ENCODE peak calls at places on chromosomes 4 and X, in four cellular contexts. A, C, E and L are unnamed samples.

GRCh38 chrX:100812216-100813158 is 7.7 kb upstream of the CSTF2 start:
- DNase-seq in A (no peak), C (no peak), E (no peak), L (no peak)

GRCh38 chrX:153968754-153969124 is 2.9 kb downstream of the HCFC1 start:
- DNase-seq in E (no peak), C (no peak), A (no peak), L (no peak)

GRCh38 chrX:41665676-41666075 is 23.1 kb upstream of the GPR34 start:
- DNase-seq in E (no peak), A (no peak), C (no peak), L (no peak)

GRCh38 chrX:119516157-119516702 is 48.0 kb downstream of the SLC25A5 start:
- DNase-seq in A (peak), C (peak), E (peak), L (peak)

GRCh38 chrX:100654256-100654655 is 10.3 kb downstream of the SRPX2 start:
- DNase-seq in C (no peak), A (peak), E (no peak), L (peak)

GRCh38 chr4:2059034-2059725 is at the start of gene NAT8L:
- DNase-seq in A (peak), C (no peak), E (no peak), L (peak)

GRCh38 chrX:41192880-41193279 is 107.6 kb downstream of the USP9X start:
- DNase-seq in A (no peak), C (no peak), E (no peak), L (no peak)

GRCh38 chrX:23820235-23820782 is 37.3 kb downstream of the SAT1 start:
- DNase-seq in A (no peak), C (no peak), E (no peak), L (no peak)

GRCh38 chr4:44988011-44988410 is 261.7 kb upstream of the GNPDA2 start:
- DNase-seq in A (no peak), E (no peak), C (no peak), L (no peak)

GRCh38 chrX:53580742-53581504 is 105.6 kb downstream of the HUWE1 start:
- DNase-seq in C (no peak), A (no peak), E (no peak), L (no peak)

GRCh38 chrX:30653415-30654131 is at the start of gene GK:
- DNase-seq in A (no peak), E (no peak), C (no peak), L (peak)

GRCh38 chr4:14452001-14452400 is 550.3 kb upstream of the CPEB2 start:
- DNase-seq in E (no peak), A (no peak), C (no peak), L (no peak)

GRCh38 chrX:56564921-56565861 is 1.8 kb downstream of the UBQLN2 start:
- DNase-seq in C (no peak), A (peak), E (peak), L (peak)

GRCh38 chr4:157048248-157048647 is 27.7 kb upstream of the GLRB start:
- DNase-seq in E (no peak), C (no peak), A (no peak), L (no peak)

GRCh38 chrX:107978707-107979307 is 3.4 kb downstream of the TEX13B start:
- DNase-seq in C (no peak), A (peak), E (peak), L (peak)

GRCh38 chr4:76744253-76744921 is 153.6 kb downstream of the SOWAHB start:
- DNase-seq in A (no peak), E (no peak), C (no peak), L (no peak)

GRCh38 chrX:49276671-49277519 is 7.3 kb downstream of the PPP1R3F start:
- DNase-seq in A (no peak), C (no peak), E (no peak), L (no peak)

GRCh38 chrX:129493643-129494042 is 29.6 kb downstream of the SMARCA1 start:
- DNase-seq in E (no peak), C (no peak), A (no peak), L (no peak)

GRCh38 chr4:124330045-124330444 is 382.5 kb downstream of the ANKRD50 start:
- DNase-seq in E (no peak), C (no peak), A (no peak), L (no peak)

GRCh38 chr4:176526704-176527103 is 206.9 kb downstream of the SPCS3 start:
- DNase-seq in A (no peak), E (no peak), C (no peak), L (no peak)

GRCh38 chrX:136185409-136186022 is 38.2 kb downstream of the FHL1 start:
- DNase-seq in A (peak), C (no peak), E (no peak), L (no peak)

GRCh38 chr4:40548256-40548655 is 81.4 kb downstream of the RBM47 start:
- DNase-seq in E (no peak), C (no peak), A (no peak), L (no peak)

GRCh38 chr4:40546972-40547371 is 82.7 kb downstream of the RBM47 start:
- DNase-seq in C (no peak), E (no peak), A (no peak), L (no peak)

GRCh38 chr4:40547446-40548132 is 82.1 kb downstream of the RBM47 start:
- DNase-seq in C (no peak), A (no peak), E (no peak), L (no peak)

GRCh38 chr4:40544216-40544615 is 85.4 kb downstream of the RBM47 start:
- DNase-seq in E (no peak), A (no peak), C (no peak), L (no peak)

GRCh38 chr4:40546506-40546905 is 83.2 kb downstream of the RBM47 start:
- DNase-seq in E (peak), C (no peak), A (no peak), L (no peak)
- TF ChIP-seq RFX5 in E (no peak), C (no peak), A (no peak), L (no peak)

GRCh38 chr4:21768349-21769310 is 179.9 kb downstream of the KCNIP4 start:
- DNase-seq in C (no peak), A (peak), E (peak), L (peak)
- TF ChIP-seq MAX in C (no peak), A (no peak), E (no peak), L (no peak)

GRCh38 chr4:109811707-109812106 is 3.9 kb upstream of the GAR1 start:
- DNase-seq in C (no peak), E (no peak), A (no peak), L (no peak)

GRCh38 chr4:109815151-109816081 is at the start of gene GAR1:
- DNase-seq in C (peak), A (peak), E (peak), L (peak)

GRCh38 chr4:109816894-109817293 is 1.3 kb downstream of the GAR1 start:
- DNase-seq in A (no peak), E (no peak), C (no peak), L (no peak)

GRCh38 chr4:109818268-109818667 is 2.7 kb downstream of the GAR1 start:
- DNase-seq in A (no peak), E (no peak), C (no peak), L (no peak)

GRCh38 chr4:109816082-109816442 is 500 bp downstream of the GAR1 start:
- DNase-seq in C (no peak), A (no peak), E (no peak), L (no peak)
- TF ChIP-seq PBX3 in C (no peak), A (no peak), E (no peak), L (no peak)

DNA sequence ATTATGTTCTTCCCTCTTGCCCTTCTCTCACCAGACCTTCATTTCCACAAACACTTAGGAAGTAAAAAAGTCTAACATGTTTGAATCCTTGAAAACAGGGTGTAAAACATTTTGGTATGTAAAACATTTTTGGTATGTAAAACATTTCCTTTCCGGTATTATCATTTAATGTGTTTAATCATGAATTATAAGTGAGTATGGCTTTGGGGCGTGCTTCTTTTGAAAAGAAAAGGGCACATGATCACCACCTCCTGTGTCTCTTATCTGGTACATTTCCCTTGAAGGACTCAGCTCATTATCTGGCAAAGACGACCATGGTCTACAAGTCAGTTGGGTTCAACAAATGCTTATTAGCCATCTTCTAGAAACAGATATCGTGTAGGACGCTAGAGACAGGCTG is 283.6 kb downstream of the FRMPD4 start:
- DNase-seq in C (no peak), E (no peak), A (no peak), L (no peak)
- TF ChIP-seq RFX5 in C (no peak), E (no peak), A (no peak), L (no peak)

DNA sequence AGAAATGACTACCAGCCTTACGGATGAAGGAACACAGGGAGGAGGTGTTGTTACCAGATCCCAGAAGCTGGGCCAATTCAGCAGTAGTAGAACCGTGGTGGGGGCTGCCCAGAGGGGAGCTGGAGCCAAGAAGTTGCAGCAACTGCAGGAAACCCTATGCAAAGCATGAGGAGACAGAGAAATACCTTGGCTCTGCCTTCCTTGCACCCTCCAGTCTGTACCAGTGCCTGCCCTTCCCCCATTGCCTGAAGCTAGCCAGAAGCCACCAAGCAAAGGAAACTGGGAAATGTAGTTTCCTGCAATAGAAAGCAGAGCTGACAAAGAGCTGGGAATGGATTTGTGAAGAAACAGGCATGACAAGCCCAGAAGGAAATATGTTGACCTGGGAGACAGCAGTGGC is 108.7 kb upstream of the FUNDC1 start:
- DNase-seq in E (no peak), C (no peak), A (no peak), L (peak)
- TF ChIP-seq MAX in E (no peak), C (no peak), A (no peak), L (no peak)

DNA sequence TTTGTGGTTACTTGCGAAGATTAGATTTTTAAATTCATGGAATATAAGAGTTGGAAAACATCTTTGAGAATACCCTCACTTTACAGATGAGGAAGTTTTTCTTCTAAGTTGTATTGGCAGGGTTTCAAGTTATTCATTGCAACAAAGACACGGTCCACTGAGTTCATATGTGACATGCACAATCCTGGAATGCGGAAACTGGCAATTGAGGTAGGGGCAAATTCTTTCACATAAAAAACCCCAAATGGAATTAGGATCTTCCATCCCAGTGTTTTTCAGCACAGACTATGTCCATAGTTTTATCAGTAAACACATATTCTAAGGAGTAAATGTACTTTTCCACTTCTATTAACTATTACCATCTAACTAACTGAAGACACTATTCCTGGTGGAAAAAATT is 81.8 kb upstream of the NAP1L5 start:
- DNase-seq in E (no peak), A (no peak), C (no peak), L (no peak)
- TF ChIP-seq PBX3 in E (no peak), A (no peak), C (no peak), L (no peak)